ENCODE peak calls at places on chromosomes 4 and X, in five cellular contexts. P is uterus, L is heart left ventricle, E is pancreas, Q is transverse colon. R is an unnamed sample.

GRCh38 chr4:144423930-144424329 is 222.0 kb upstream of the HHIP start:
- DNase-seq in E (no peak), L (no peak), Q (no peak), P (no peak), R (no peak)

GRCh38 chr4:174365018-174365587 is 81.4 kb downstream of the CEP44 start:
- DNase-seq in L (no peak), P (no peak), E (no peak), Q (no peak), R (peak)

GRCh38 chr4:100907465-100908454 is 389.9 kb upstream of the EMCN start:
- DNase-seq in L (no peak), E (no peak), Q (no peak), P (no peak), R (peak)

GRCh38 chr4:180120114-180120513 is 2123.1 kb upstream of the TENM3 start:
- DNase-seq in Q (no peak), P (no peak), E (no peak), L (no peak), R (no peak)

GRCh38 chr4:140109626-140110213 is 44.3 kb downstream of the MAML3 start:
- DNase-seq in P (no peak), Q (no peak), L (no peak), E (no peak), R (no peak)

GRCh38 chrX:129058405-129058804 is 464.9 kb downstream of the SMARCA1 start:
- DNase-seq in Q (no peak), P (no peak), E (no peak), L (no peak), R (no peak)

GRCh38 chrX:111914398-111915092 is 38.6 kb downstream of the TRPC5OS start:
- DNase-seq in P (no peak), L (no peak), Q (no peak), E (no peak), R (no peak)

GRCh38 chr4:172692701-172693100 is 475.9 kb upstream of the GALNT7 start:
- DNase-seq in P (no peak), L (no peak), Q (no peak), E (no peak), R (no peak)

GRCh38 chrX:82711432-82711831 is 796.7 kb upstream of the POU3F4 start:
- DNase-seq in P (no peak), L (no peak), Q (no peak), E (no peak), R (no peak)

GRCh38 chr4:154491731-154492249 is at the start of gene DCHS2:
- DNase-seq in L (no peak), Q (peak), E (no peak), P (peak), R (peak)

GRCh38 chr4:164731827-164732474 is 22.0 kb upstream of the SMIM31 start:
- DNase-seq in Q (peak), E (peak), P (peak), L (no peak), R (peak)

GRCh38 chr4:87011340-87012034 is 76.7 kb downstream of the AFF1 start:
- DNase-seq in E (no peak), Q (no peak), L (no peak), P (no peak), R (peak)

GRCh38 chr4:54274786-54275503 is 45.9 kb downstream of the PDGFRA start:
- DNase-seq in E (no peak), L (no peak), Q (no peak), P (no peak), R (no peak)

GRCh38 chr4:156956359-156956758 is 15.2 kb downstream of the PDGFC start:
- DNase-seq in P (no peak), E (no peak), Q (no peak), L (no peak), R (no peak)

GRCh38 chr4:106358899-106359298 is 9.7 kb downstream of the GIMD1 start:
- DNase-seq in L (no peak), E (no peak), P (no peak), Q (no peak), R (no peak)

GRCh38 chrX:22135994-22136684 is 104.0 kb downstream of the PHEX start:
- DNase-seq in L (no peak), E (peak), P (no peak), Q (no peak), R (peak)

GRCh38 chrX:40169193-40170086 is 71.7 kb upstream of the BCOR start:
- DNase-seq in Q (peak), L (no peak), P (peak), E (no peak), R (no peak)

GRCh38 chr4:140052050-140052449 is 101.9 kb downstream of the MAML3 start:
- DNase-seq in L (peak), Q (peak), E (peak), P (peak), R (peak)

GRCh38 chrX:121256653-121257052 is 209.2 kb downstream of the GLUD2 start:
- DNase-seq in P (no peak), E (no peak), L (no peak), Q (no peak), R (peak)

GRCh38 chr4:39514888-39515401 is 12.3 kb downstream of the UGDH start:
- DNase-seq in P (no peak), E (peak), Q (peak), L (no peak), R (peak)

GRCh38 chr4:5824635-5825034 is 68.3 kb downstream of the CRMP1 start:
- DNase-seq in Q (no peak), E (no peak), P (no peak), L (no peak), R (peak)

GRCh38 chr4:169283114-169283509 is 12.4 kb upstream of the SH3RF1 start:
- DNase-seq in L (no peak), E (no peak), P (no peak), Q (no peak), R (no peak)

GRCh38 chr4:68347845-68348244 is 2.0 kb downstream of the YTHDC1 start:
- DNase-seq in L (no peak), Q (no peak), P (no peak), E (no peak), R (no peak)

GRCh38 chr4:1249731-1250526 is 999 bp upstream of the CTBP1 start:
- DNase-seq in P (peak), L (no peak), E (peak), Q (peak), R (no peak)

DNA sequence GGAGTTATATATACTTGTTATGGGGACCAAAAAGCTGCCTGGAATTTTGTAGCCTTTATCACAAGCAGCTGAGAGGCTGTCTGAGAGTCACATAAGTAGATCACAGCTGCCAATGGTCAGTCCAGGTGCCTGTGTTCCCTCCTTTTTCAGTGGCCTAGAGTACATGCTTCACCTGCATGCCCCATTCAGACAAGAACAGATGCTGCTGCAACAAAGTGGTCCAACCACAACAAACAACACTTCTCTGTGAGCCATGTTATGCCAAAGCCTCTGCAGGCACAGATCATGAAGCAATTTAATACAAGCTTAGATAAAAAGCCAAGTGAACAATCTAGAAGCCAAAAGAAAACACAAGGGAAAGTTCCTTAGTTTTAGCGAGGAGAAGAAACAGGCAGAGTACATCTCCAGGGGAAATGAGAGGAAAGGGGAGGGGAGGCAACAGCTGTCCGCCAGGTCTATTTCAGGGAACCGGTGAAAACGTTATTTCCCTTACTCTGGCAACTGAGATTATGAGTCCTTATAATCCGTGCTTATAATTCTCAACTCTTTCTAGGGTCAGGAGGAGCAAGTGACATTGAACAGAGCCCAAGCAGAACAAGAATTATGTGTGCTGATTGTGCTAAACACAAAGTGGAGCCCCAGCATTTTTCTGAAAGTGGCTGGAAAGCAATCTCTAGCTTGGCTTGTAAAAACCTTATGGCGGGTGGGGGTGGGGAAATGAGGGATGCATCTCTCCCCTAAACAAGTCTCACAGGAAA is 92.6 kb downstream of the TSPAN5 start:
- DNase-seq in E (no peak), P (no peak), Q (no peak), L (no peak), R (no peak)
- H3K27ac ChIP-seq in E (no peak), P (peak), Q (peak), L (no peak), R (no peak)

GRCh38 chrX:107978707-107979307 is 3.4 kb downstream of the TEX13B start:
- DNase-seq in L (no peak), E (no peak), Q (no peak), P (no peak), R (peak)
- TF ChIP-seq CTCF in L (peak), E (peak), Q (peak), P (peak), R (peak)

DNA sequence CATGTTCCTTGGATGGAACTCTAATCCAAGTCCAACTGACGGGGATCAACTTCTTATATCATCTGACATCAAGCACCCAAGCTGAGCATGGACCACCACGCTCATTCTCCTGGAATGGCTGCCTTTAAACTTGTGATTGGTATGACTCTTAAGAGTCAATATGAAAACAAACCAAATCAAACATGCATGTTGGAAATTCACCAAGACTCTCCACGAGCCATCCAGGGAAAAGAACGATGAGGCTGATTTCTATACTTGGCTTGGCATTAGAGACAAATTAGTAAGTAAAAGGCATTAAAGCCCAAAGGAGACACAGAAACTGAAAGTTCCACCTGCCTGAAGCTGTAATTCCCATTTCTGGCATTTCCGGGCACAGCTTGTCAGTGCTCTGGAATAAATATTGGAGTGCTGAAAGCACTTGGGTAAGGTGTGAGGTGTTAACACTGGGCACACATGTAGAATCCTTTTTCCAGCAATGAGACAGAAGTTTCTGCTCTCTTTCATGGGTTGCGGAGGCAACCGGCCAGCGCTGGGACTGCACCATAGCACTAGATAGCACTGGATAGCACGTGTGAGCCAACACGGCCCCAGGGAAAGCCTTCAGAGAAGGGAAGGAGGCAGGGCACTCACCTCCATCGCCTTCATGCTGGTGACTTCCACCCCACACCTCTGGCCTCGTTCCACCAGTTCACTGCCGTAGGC is 42.1 kb upstream of the CENPU start:
- DNase-seq in P (no peak), Q (no peak), L (no peak), E (no peak), R (no peak)
- H3K27ac ChIP-seq in P (no peak), Q (no peak), L (no peak), E (no peak), R (no peak)

GRCh38 chrX:154715825-154716224 is 35.1 kb downstream of the GAB3 start:
- DNase-seq in E (no peak), P (no peak), Q (no peak), L (no peak), R (no peak)

GRCh38 chrX:154714925-154715324 is 36.0 kb downstream of the GAB3 start:
- DNase-seq in Q (peak), L (no peak), E (no peak), P (no peak), R (peak)

GRCh38 chrX:154711264-154711663 is 39.6 kb downstream of the GAB3 start:
- DNase-seq in Q (no peak), L (no peak), E (no peak), P (no peak), R (no peak)

GRCh38 chrX:154712781-154713391 is 38.0 kb downstream of the GAB3 start:
- DNase-seq in P (no peak), E (no peak), Q (no peak), L (no peak), R (peak)

GRCh38 chrX:154710309-154710708 is 40.6 kb downstream of the GAB3 start:
- DNase-seq in L (no peak), E (no peak), P (no peak), Q (no peak), R (no peak)
- TF ChIP-seq CTCF in L (no peak), E (no peak), P (no peak), Q (no peak), R (no peak)

DNA sequence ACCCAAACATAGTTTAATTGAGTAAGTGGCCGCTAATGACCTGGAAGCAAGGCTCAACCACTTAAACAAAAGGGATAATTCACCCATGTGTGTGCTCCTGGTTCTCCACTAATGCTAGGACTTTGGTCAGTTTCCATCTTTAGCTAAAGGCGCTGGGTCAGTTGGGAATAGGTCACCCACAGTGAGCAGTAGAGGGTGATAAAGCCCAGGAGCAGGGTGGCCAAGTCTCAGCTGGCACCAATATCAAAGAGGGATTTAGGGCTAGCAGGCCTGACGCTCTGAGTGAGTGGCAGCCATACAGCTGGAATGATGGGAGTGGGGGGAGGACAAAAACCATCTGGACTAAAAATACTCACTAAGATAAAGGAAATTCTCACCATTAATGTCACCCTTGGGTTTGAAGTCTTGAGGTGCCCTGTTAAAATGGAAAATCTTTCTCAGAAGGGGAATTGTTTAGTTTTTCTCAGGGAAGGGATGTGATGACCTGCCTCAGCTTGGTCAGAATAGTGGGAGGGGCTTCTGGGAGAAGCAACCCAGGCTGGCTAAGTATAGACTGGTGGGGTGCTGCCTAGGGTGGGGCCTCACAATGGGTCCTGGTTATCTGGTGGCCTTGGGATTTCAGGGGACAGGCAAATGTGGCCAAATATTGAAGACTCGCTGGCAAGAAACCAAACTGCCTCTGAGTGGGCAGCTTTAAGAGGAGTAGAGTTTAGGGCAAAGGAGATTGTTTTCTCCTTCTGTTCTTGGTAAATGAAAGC is 47.1 kb downstream of the TSC22D3 start:
- DNase-seq in E (no peak), L (no peak), Q (no peak), P (no peak), R (no peak)
- H3K27ac ChIP-seq in E (no peak), L (peak), Q (peak), P (peak), R (peak)

GRCh38 chr4:18366762-18367358 is 345.3 kb upstream of the LCORL start:
- DNase-seq in P (no peak), Q (no peak), E (no peak), L (no peak), R (no peak)
- TF ChIP-seq CTCF in P (no peak), Q (peak), E (peak), L (peak), R (peak)

GRCh38 chr4:105014242-105015031 is 132.2 kb upstream of the TET2 start:
- DNase-seq in P (no peak), E (no peak), L (no peak), Q (no peak), R (no peak)
- H3K27ac ChIP-seq in P (no peak), E (no peak), L (no peak), Q (peak), R (no peak)

GRCh38 chrX:93259029-93259428 is 414.3 kb downstream of the NAP1L3 start:
- DNase-seq in Q (no peak), L (no peak), E (no peak), P (no peak), R (no peak)
- TF ChIP-seq CTCF in Q (no peak), L (no peak), E (peak), P (no peak), R (no peak)

GRCh38 chr4:52914051-52914605 is 52.0 kb downstream of the RASL11B start:
- DNase-seq in E (peak), L (no peak), P (no peak), Q (no peak), R (no peak)

GRCh38 chr4:52912608-52913007 is 50.5 kb downstream of the RASL11B start:
- DNase-seq in L (no peak), Q (no peak), P (no peak), E (no peak), R (no peak)

GRCh38 chr4:52915730-52916129 is 53.6 kb downstream of the RASL11B start:
- DNase-seq in E (no peak), L (no peak), Q (no peak), P (no peak), R (no peak)

GRCh38 chr4:52917836-52918235 is 55.7 kb downstream of the RASL11B start:
- DNase-seq in Q (no peak), E (no peak), P (no peak), L (no peak), R (no peak)

DNA sequence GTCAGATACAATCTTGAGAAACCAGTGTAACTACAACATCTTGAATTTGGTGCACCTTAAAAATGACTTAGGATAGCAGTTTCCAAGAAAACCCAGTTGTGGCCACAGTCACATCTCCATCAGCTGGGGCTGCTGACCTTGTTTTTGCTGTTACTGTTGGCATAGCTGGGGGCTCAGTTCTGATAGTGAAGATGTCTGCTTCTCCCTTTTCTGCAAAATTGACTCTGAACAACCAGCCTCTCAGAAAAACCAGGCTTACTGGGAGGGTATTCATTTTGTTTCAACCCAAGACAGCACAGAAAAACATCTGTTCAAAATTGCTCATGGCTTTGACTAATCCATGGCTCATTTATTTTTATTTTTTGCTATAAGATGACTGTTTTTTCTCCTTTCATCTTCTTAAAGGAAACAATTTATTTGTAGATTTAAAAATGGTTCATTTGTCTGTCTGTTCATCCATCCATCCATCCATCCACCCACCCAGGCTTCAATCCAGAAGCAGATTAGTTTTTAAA is 53.1 kb downstream of the RASL11B start:
- DNase-seq in Q (no peak), E (no peak), L (no peak), P (no peak), R (no peak)
- H3K27ac ChIP-seq in Q (no peak), E (peak), L (no peak), P (no peak), R (no peak)

GRCh38 chrX:49812177-49812576 is 16.9 kb upstream of the PAGE4 start:
- DNase-seq in Q (no peak), P (no peak), L (no peak), E (no peak), R (no peak)
- TF ChIP-seq CTCF in Q (no peak), P (no peak), L (no peak), E (no peak), R (no peak)

R was measured in RWPE1.